ENCODE peak calls at places on chromosomes 7 and 10, in nine cellular contexts. C is body of pancreas, S is AG04450, Z is astrocyte of the cerebellum, W is GM13977, V is AG10803, D is foreskin fibroblast, K is thoracic aorta, X is Caco-2. T is an unnamed sample.

GRCh38 chr10:117543245-117543998 is 876 bp downstream of the EMX2 start:
- DNase-seq in C (no peak), W (peak; percentile 36), D (peak; percentile 36), V (peak; percentile 52), S (no peak), K (no peak), X (peak; percentile 74), Z (no peak), T (no peak)

GRCh38 chr10:33291053-33291592 is 43.3 kb downstream of the NRP1 start:
- DNase-seq in K (no peak), Z (peak; percentile 90), V (peak; percentile 96), W (no peak), C (no peak), D (peak; percentile 72), X (no peak), S (peak; percentile 43), T (no peak)

GRCh38 chr7:19567011-19567410 is 141.8 kb downstream of the POLR1F start:
- DNase-seq in D (no peak), X (no peak), V (no peak), S (no peak), W (no peak), C (no peak), Z (no peak), K (no peak), T (no peak)

GRCh38 chr7:36287371-36288241 is 102.1 kb upstream of the ANLN start:
- DNase-seq in C (peak; percentile 46), Z (no peak), W (no peak), X (no peak), V (no peak), D (no peak), K (no peak), S (no peak), T (no peak)

GRCh38 chr10:30422296-30422695 is 11.7 kb upstream of the MAP3K8 start:
- DNase-seq in W (no peak), C (no peak), Z (no peak), K (no peak), X (no peak), S (no peak), V (no peak), D (no peak), T (no peak)

GRCh38 chr10:86363833-86364511 is 2.6 kb downstream of the GRID1 start:
- DNase-seq in V (no peak), C (no peak), K (no peak), Z (no peak), S (no peak), D (no peak), W (no peak), X (no peak), T (peak; percentile 19)

GRCh38 chr7:21959387-21959776 is 13.7 kb upstream of the CDCA7L start:
- DNase-seq in S (no peak), K (no peak), D (no peak), W (no peak), Z (no peak), C (no peak), X (no peak), V (no peak), T (no peak)

GRCh38 chr10:5591336-5591824 is 66.6 kb downstream of the CALML3 start:
- DNase-seq in K (no peak), Z (no peak), V (no peak), D (no peak), W (no peak), S (no peak), X (peak; percentile 73), C (no peak), T (no peak)

GRCh38 chr10:81479316-81479715 is 395.7 kb upstream of the NRG3 start:
- DNase-seq in S (no peak), K (no peak), W (no peak), X (no peak), V (no peak), Z (no peak), C (no peak), D (no peak), T (no peak)
- TF ChIP-seq CTCF in S (no peak), K (no peak), W (no peak), X (peak; percentile 17), V (no peak), Z (no peak), C (no peak), D (no peak), T (no peak)

GRCh38 chr7:129606801-129607200 is 4.7 kb upstream of the NRF1 start:
- DNase-seq in V (no peak), K (no peak), S (no peak), X (no peak), C (peak; percentile 30), D (no peak), W (no peak), Z (no peak), T (no peak)

GRCh38 chr7:129605960-129606644 is 5.4 kb upstream of the NRF1 start:
- DNase-seq in C (no peak), S (no peak), Z (no peak), V (no peak), K (no peak), X (no peak), D (no peak), W (peak; percentile 35), T (no peak)

GRCh38 chr7:129609666-129610065 is 1.9 kb upstream of the NRF1 start:
- DNase-seq in W (no peak), C (no peak), K (no peak), V (peak; percentile 43), Z (no peak), D (no peak), S (no peak), X (no peak), T (no peak)

GRCh38 chr7:129605038-129605437 is 6.5 kb upstream of the NRF1 start:
- DNase-seq in V (no peak), K (no peak), Z (no peak), X (no peak), D (no peak), C (no peak), S (no peak), W (no peak), T (no peak)

DNA sequence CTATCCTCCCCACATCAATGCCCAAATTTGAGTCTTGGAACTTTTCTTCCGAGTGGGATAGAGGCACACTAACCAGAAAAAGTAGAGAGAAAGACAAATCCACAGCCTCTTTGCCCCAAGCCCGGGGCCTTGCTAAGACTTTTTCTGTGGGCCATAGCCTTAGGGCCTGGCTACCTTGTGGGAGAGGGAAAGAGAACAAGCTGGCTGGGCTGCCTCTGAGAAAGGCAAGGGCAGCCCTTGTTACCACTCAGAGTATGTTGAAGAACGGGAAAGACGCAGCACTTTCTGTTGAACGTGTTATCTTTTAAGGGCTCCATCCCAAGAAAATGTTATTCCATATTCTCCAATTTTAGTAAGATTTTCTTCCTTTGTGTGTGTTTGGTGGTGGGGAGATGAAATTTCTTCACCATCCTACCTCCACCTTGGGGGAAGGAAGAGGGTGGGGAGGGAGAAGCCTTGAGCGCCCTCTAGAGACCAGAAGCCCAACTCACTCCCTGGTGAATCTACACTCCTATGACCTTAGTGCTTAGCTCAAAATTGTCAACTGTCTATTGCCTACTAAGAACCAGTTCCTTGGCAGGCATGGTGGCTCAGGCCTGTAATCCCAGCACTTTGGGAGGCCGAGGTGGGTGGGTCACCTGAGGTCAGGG is 3.9 kb upstream of the NRF1 start:
- DNase-seq in D (no peak), K (no peak), C (peak; percentile 15), X (peak; percentile 35), S (no peak), W (peak; percentile 62), V (peak; percentile 32), Z (no peak), T (no peak)
- TF ChIP-seq CTCF in D (peak; percentile 66), K (no peak), C (peak; percentile 21), X (peak; percentile 55), S (peak; percentile 51), W (peak; percentile 66), V (peak; percentile 66), Z (peak; percentile 59), T (no peak)

GRCh38 chr7:121305109-121305508 is 23.7 kb upstream of the WNT16 start:
- DNase-seq in C (no peak), K (no peak), V (peak; percentile 79), Z (no peak), X (no peak), S (no peak), D (no peak), W (no peak), T (no peak)

GRCh38 chr7:121302214-121302745 is 26.5 kb upstream of the WNT16 start:
- DNase-seq in C (no peak), K (no peak), W (no peak), V (peak; percentile 75), X (no peak), Z (no peak), S (peak; percentile 54), D (peak; percentile 34), T (no peak)

GRCh38 chr7:121301441-121302213 is 27.2 kb upstream of the WNT16 start:
- DNase-seq in C (no peak), K (no peak), Z (no peak), X (no peak), V (no peak), S (no peak), D (no peak), W (no peak), T (no peak)

GRCh38 chr7:121304259-121304658 is 24.5 kb upstream of the WNT16 start:
- DNase-seq in C (no peak), V (no peak), X (no peak), D (no peak), S (no peak), W (no peak), Z (no peak), K (no peak), T (no peak)

DNA sequence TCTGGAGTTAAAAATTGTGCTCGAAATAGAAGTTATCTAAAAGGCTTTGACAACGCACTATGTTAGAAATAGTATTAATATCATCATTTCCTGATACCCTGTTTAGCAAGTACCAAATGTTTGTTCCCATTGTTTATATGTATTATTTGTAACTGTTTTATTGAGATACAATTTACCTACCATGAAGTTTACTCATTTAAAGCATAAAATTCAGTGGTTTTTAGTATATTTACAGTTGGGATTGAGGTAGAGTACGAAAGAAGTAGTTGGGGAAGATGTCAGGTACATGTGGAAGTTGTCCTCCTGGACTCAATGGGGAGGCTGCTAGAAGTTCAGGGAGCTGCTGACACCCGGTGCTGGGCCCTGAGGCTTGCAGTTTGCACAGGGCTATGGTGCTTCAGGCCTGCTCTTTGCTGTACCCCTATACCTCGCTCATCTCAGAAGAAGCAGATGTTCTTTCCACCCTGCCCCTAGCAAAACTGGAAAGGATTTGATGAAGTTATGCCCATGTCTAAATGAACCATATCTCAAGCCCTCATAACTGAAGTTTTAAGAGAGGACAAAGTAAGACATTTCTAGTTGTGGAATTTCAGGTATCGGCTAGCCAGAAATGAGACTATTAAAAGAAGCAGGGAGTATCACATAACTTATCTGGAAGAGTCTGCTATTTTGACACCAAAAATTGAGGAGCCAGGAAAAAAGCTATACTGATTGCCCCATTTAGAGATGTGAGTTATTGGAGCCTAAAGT is 25.2 kb upstream of the WNT16 start:
- DNase-seq in Z (no peak), D (no peak), V (no peak), W (no peak), X (no peak), C (no peak), K (no peak), S (no peak), T (no peak)
- TF ChIP-seq CTCF in Z (no peak), D (no peak), V (no peak), W (no peak), X (no peak), C (no peak), K (no peak), S (no peak), T (no peak)

GRCh38 chr10:87818505-87819273 is 663 bp upstream of the ATAD1 start:
- DNase-seq in V (peak; percentile 16), S (no peak), W (peak; percentile 55), X (peak; percentile 46), Z (no peak), D (no peak), K (no peak), C (peak; percentile 40), T (no peak)

GRCh38 chr10:87816842-87817178 is 1.2 kb downstream of the ATAD1 start:
- DNase-seq in S (no peak), K (no peak), C (no peak), W (no peak), D (no peak), Z (no peak), V (no peak), X (no peak), T (no peak)

GRCh38 chr10:87819274-87819585 is 1.2 kb upstream of the ATAD1 start:
- DNase-seq in C (no peak), V (no peak), D (no peak), X (no peak), W (no peak), K (no peak), Z (no peak), S (no peak), T (no peak)

GRCh38 chr10:87817291-87817872 is 644 bp downstream of the ATAD1 start:
- DNase-seq in Z (no peak), K (no peak), V (no peak), S (no peak), D (no peak), W (no peak), X (no peak), C (no peak), T (no peak)

DNA sequence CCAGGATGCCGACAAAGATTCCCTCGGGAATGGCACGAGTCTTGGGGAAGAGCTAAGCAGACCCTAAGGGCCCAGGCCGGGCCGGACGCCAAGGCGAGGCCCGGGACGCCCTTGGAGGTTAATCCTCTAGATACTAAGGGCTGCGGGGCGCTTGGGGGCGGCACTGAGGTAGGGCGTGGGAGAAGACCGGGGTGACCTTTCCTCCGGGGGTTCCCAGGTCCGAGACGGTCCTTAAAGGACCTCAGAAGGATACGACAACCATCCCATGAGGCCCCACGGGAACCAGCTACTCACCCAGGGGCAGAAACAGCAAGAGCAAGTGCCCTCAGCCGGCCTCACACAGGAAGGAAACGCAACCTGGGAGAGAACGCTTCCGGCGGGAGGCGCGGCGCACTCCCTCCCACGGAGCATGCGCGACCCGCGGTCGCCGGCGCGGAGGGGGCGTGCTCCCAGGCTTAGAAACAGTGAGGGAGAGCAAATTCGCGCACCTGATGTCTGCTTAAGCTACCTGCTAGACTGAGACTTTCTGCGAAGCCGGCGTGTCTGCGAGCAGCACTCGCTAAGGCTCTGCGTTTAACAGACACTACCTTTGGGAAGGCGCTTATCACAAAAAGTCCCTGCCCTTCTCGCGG is at the start of gene ATAD1:
- DNase-seq in W (peak; percentile 79), K (peak; percentile 46), C (peak; percentile 86), Z (peak; percentile 32), S (peak; percentile 44), X (peak; percentile 92), D (peak; percentile 78), V (peak; percentile 82), T (peak; percentile 45)
- TF ChIP-seq CTCF in W (peak; percentile 28), K (no peak), C (peak; percentile 35), Z (peak; percentile 45), S (peak; percentile 34), X (peak; percentile 30), D (peak; percentile 9), V (peak; percentile 35), T (no peak)

T was measured in omental fat pad.